ENCODE peak calls at places on chromosome 15, in six cellular contexts. W is SK-N-SH, Q is fibroblast of lung, I is upper lobe of right lung, X is transverse colon, D is AG10803. L is an unnamed sample.

GRCh38 chr15:25410649-25411048 is 28.2 kb downstream of the UBE3A start:
- DNase-seq in Q (peak), W (no peak), I (no peak), D (no peak), X (no peak), L (peak)

GRCh38 chr15:89129123-89129815 is 41.0 kb downstream of the ABHD2 start:
- DNase-seq in X (peak), D (no peak), I (peak), Q (peak), W (peak), L (peak)

GRCh38 chr15:70245932-70246622 is 148.4 kb upstream of the TLE3 start:
- DNase-seq in W (no peak), I (peak), D (peak), X (peak), Q (peak), L (peak)

GRCh38 chr15:62416535-62416934 is 251.4 kb upstream of the C2CD4B start:
- DNase-seq in W (no peak), X (no peak), I (no peak), D (no peak), Q (no peak), L (no peak)

GRCh38 chr15:63191895-63192603 is 2.6 kb downstream of the RAB8B start:
- DNase-seq in Q (no peak), I (no peak), W (no peak), D (no peak), X (peak), L (peak)

GRCh38 chr15:39580630-39581500 is at the start of gene THBS1:
- DNase-seq in D (peak), W (peak), I (peak), X (peak), Q (peak), L (peak)

GRCh38 chr15:92655178-92655995 is at the start of gene FAM174B:
- DNase-seq in I (peak), D (peak), W (peak), X (peak), Q (peak), L (no peak)

GRCh38 chr15:88805031-88805780 is 2.0 kb downstream of the ACAN start:
- DNase-seq in X (no peak), D (no peak), I (no peak), W (no peak), Q (no peak), L (no peak)

GRCh38 chr15:101206173-101206572 is 45.7 kb downstream of the CHSY1 start:
- DNase-seq in W (no peak), X (no peak), D (peak), I (no peak), Q (peak), L (peak)

GRCh38 chr15:84750583-84751092 is 2.2 kb downstream of the ZNF592 start:
- DNase-seq in X (no peak), Q (no peak), I (no peak), D (no peak), W (no peak), L (no peak)

GRCh38 chr15:62486041-62486440 is 321.0 kb upstream of the C2CD4B start:
- DNase-seq in W (no peak), Q (peak), X (no peak), D (peak), I (no peak), L (peak)

GRCh38 chr15:60392986-60393811 is 4.6 kb downstream of the ANXA2 start:
- DNase-seq in W (no peak), Q (peak), X (peak), I (no peak), D (peak), L (peak)

GRCh38 chr15:57570994-57571393 is 20.7 kb upstream of the MYZAP start:
- DNase-seq in I (no peak), W (no peak), Q (peak), X (no peak), D (peak), L (peak)

GRCh38 chr15:68666120-68666811 is 87.5 kb downstream of the CORO2B start:
- DNase-seq in X (no peak), Q (no peak), D (no peak), I (no peak), W (no peak), L (no peak)

GRCh38 chr15:55170361-55170760 is 26.4 kb downstream of the RSL24D1 start:
- DNase-seq in Q (no peak), I (no peak), X (no peak), W (no peak), D (no peak), L (no peak)

GRCh38 chr15:39396979-39397615 is 183.8 kb upstream of the THBS1 start:
- DNase-seq in I (no peak), D (no peak), Q (no peak), X (no peak), W (no peak), L (peak)

GRCh38 chr15:32029862-32030781 is at the start of gene CHRNA7:
- DNase-seq in W (peak), D (peak), I (peak), Q (peak), X (peak), L (peak)

GRCh38 chr15:35506272-35506870 is 39.6 kb downstream of the DPH6 start:
- DNase-seq in I (no peak), Q (no peak), W (no peak), X (no peak), D (no peak), L (no peak)

GRCh38 chr15:68528891-68529290 is 49.9 kb upstream of the CORO2B start:
- DNase-seq in W (no peak), Q (peak), I (no peak), X (no peak), D (no peak), L (peak)

GRCh38 chr15:74821091-74821789 is 5.2 kb upstream of the CPLX3 start:
- DNase-seq in I (no peak), D (peak), Q (no peak), W (peak), X (no peak), L (no peak)

GRCh38 chr15:37880009-37880834 is 54.2 kb upstream of the TMCO5A start:
- DNase-seq in Q (peak), I (no peak), D (peak), W (no peak), X (no peak), L (peak)

GRCh38 chr15:41650806-41651205 is 9.4 kb upstream of the MGA start:
- DNase-seq in W (no peak), X (no peak), Q (no peak), I (no peak), D (no peak), L (no peak)

GRCh38 chr15:48940508-48940907 is 23.2 kb downstream of the SHC4 start:
- DNase-seq in I (no peak), W (no peak), X (no peak), Q (peak), D (peak), L (peak)

GRCh38 chr15:45586990-45587860 is at the start of gene BLOC1S6:
- DNase-seq in I (peak), D (peak), X (peak), Q (peak), W (peak), L (peak)
- TF ChIP-seq CTCF in I (no peak), D (no peak), X (no peak), Q (no peak), W (no peak), L (no peak)

GRCh38 chr15:29115093-29115991 is 154.3 kb downstream of the NSMCE3 start:
- DNase-seq in I (no peak), D (no peak), Q (no peak), X (no peak), W (peak), L (peak)
- H3K4me3 ChIP-seq in I (peak), D (peak), Q (peak), X (peak), W (no peak), L (peak)

GRCh38 chr15:85760531-85761371 is 34.0 kb downstream of the KLHL25 start:
- DNase-seq in D (no peak), Q (no peak), X (no peak), I (no peak), W (no peak), L (no peak)
- TF ChIP-seq CTCF in D (no peak), Q (no peak), X (no peak), I (no peak), W (no peak), L (peak)

GRCh38 chr15:99504071-99504822 is 61.5 kb upstream of the MEF2A start:
- DNase-seq in X (no peak), W (no peak), I (no peak), Q (no peak), D (no peak), L (no peak)
- H3K4me3 ChIP-seq in X (no peak), W (no peak), I (no peak), Q (no peak), D (no peak), L (no peak)

DNA sequence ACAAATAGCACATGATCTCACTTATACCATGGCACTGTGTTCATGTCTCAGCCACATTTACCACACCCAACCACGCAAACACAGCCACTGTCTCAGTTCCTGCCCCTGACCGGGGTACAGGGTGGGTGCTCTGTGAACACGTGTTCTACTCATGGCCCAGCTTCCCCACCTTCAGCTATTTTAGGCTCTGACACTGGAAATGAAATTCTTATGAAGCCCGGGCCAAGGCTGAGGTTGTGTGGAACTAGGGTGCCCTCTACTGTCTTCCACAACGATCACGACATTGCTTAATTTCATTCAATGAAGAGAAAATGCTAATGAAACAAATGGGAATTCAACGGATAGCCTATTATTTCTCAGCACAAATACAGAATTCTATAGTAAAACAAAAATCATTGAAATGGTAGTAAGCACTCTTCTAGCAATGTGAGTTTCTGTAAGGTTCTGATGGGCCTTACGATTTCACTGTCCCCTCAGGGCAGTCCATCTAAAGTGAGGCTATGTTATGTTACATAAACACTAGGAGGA is 2.1 kb upstream of the GABRA5 start:
- DNase-seq in D (peak), X (no peak), W (peak), Q (peak), I (no peak), L (peak)
- TF ChIP-seq CTCF in D (peak), X (peak), W (peak), Q (peak), I (peak), L (peak)

L was measured in choroid plexus epithelial cell.